ENCODE peak calls at places on chromosomes 6 and 20, in eight cellular contexts. One of them, this sample, is unnamed.

GRCh38 chr6:31882344-31882743 is 3.5 kb upstream of the SLC44A4 start:
- DNase-seq in ACHN: peak; percentile 54
- DNase-seq in activated T-cell treated with anti-CD3 and anti-CD28 coated beads, Interleukin-2, amount 50 U/mL, for 48 hours: no peak
- DNase-seq in activated naive CD4-positive, alpha-beta T cell: no peak
- DNase-seq in NCI-H1048: no peak
- DNase-seq in stimulated activated CD4-positive, alpha-beta T cell treated with anti-CD3 and anti-CD28 coated beads, Interleukin-15, amount 100 ng/mL, for 24 hours: no peak
- DNase-seq in HS-5: no peak
- DNase-seq in mucosa of gallbladder: no peak
- DNase-seq in this sample: no peak

GRCh38 chr6:28947067-28947765 is 23.4 kb upstream of the TRIM27 start:
- DNase-seq in stimulated activated CD4-positive, alpha-beta T cell treated with anti-CD3 and anti-CD28 coated beads, Interleukin-15, amount 100 ng/mL, for 24 hours: no peak
- DNase-seq in HS-5: no peak
- DNase-seq in activated T-cell treated with anti-CD3 and anti-CD28 coated beads, Interleukin-2, amount 50 U/mL, for 48 hours: no peak
- DNase-seq in mucosa of gallbladder: no peak
- DNase-seq in ACHN: no peak
- DNase-seq in NCI-H1048: no peak
- DNase-seq in activated naive CD4-positive, alpha-beta T cell: no peak
- DNase-seq in this sample: no peak

GRCh38 chr20:58585753-58586540 is 65.1 kb upstream of the STX16 start:
- DNase-seq in activated T-cell treated with anti-CD3 and anti-CD28 coated beads, Interleukin-2, amount 50 U/mL, for 48 hours: no peak
- DNase-seq in activated naive CD4-positive, alpha-beta T cell: no peak
- DNase-seq in stimulated activated CD4-positive, alpha-beta T cell treated with anti-CD3 and anti-CD28 coated beads, Interleukin-15, amount 100 ng/mL, for 24 hours: no peak
- DNase-seq in NCI-H1048: no peak
- DNase-seq in HS-5: no peak
- DNase-seq in ACHN: no peak
- DNase-seq in mucosa of gallbladder: no peak
- DNase-seq in this sample: no peak

GRCh38 chr20:49888341-49889244 is 26.7 kb downstream of the SPATA2 start:
- DNase-seq in HS-5: peak; percentile 73
- DNase-seq in mucosa of gallbladder: peak; percentile 57
- DNase-seq in activated naive CD4-positive, alpha-beta T cell: peak; percentile 12
- DNase-seq in stimulated activated CD4-positive, alpha-beta T cell treated with anti-CD3 and anti-CD28 coated beads, Interleukin-15, amount 100 ng/mL, for 24 hours: peak; percentile 61
- DNase-seq in ACHN: peak; percentile 85
- DNase-seq in activated T-cell treated with anti-CD3 and anti-CD28 coated beads, Interleukin-2, amount 50 U/mL, for 48 hours: peak; percentile 74
- DNase-seq in NCI-H1048: peak; percentile 1
- DNase-seq in this sample: peak; percentile 29

GRCh38 chr6:47034919-47035318 is 7.2 kb downstream of the ADGRF1 start:
- DNase-seq in activated naive CD4-positive, alpha-beta T cell: no peak
- DNase-seq in activated T-cell treated with anti-CD3 and anti-CD28 coated beads, Interleukin-2, amount 50 U/mL, for 48 hours: no peak
- DNase-seq in HS-5: peak; percentile 30
- DNase-seq in ACHN: peak; percentile 90
- DNase-seq in stimulated activated CD4-positive, alpha-beta T cell treated with anti-CD3 and anti-CD28 coated beads, Interleukin-15, amount 100 ng/mL, for 24 hours: no peak
- DNase-seq in NCI-H1048: peak; percentile 81
- DNase-seq in mucosa of gallbladder: no peak
- DNase-seq in this sample: no peak

GRCh38 chr20:46710149-46710913 is 882 bp downstream of the SLC2A10 start:
- DNase-seq in HS-5: no peak
- DNase-seq in NCI-H1048: no peak
- DNase-seq in activated T-cell treated with anti-CD3 and anti-CD28 coated beads, Interleukin-2, amount 50 U/mL, for 48 hours: no peak
- DNase-seq in activated naive CD4-positive, alpha-beta T cell: no peak
- DNase-seq in stimulated activated CD4-positive, alpha-beta T cell treated with anti-CD3 and anti-CD28 coated beads, Interleukin-15, amount 100 ng/mL, for 24 hours: no peak
- DNase-seq in ACHN: no peak
- DNase-seq in mucosa of gallbladder: no peak
- DNase-seq in this sample: no peak

GRCh38 chr6:89145461-89145961 is 344 bp upstream of the PM20D2 start:
- DNase-seq in HS-5: no peak
- DNase-seq in activated T-cell treated with anti-CD3 and anti-CD28 coated beads, Interleukin-2, amount 50 U/mL, for 48 hours: no peak
- DNase-seq in stimulated activated CD4-positive, alpha-beta T cell treated with anti-CD3 and anti-CD28 coated beads, Interleukin-15, amount 100 ng/mL, for 24 hours: peak; percentile 49
- DNase-seq in NCI-H1048: no peak
- DNase-seq in ACHN: peak; percentile 38
- DNase-seq in activated naive CD4-positive, alpha-beta T cell: no peak
- DNase-seq in mucosa of gallbladder: no peak
- DNase-seq in this sample: no peak

GRCh38 chr6:33947916-33948594 is 144.3 kb upstream of the MLN start:
- DNase-seq in activated T-cell treated with anti-CD3 and anti-CD28 coated beads, Interleukin-2, amount 50 U/mL, for 48 hours: no peak
- DNase-seq in stimulated activated CD4-positive, alpha-beta T cell treated with anti-CD3 and anti-CD28 coated beads, Interleukin-15, amount 100 ng/mL, for 24 hours: no peak
- DNase-seq in NCI-H1048: no peak
- DNase-seq in mucosa of gallbladder: no peak
- DNase-seq in activated naive CD4-positive, alpha-beta T cell: no peak
- DNase-seq in ACHN: no peak
- DNase-seq in HS-5: no peak
- DNase-seq in this sample: no peak

GRCh38 chr6:132961122-132961521 is 146.8 kb downstream of the RPS12 start:
- DNase-seq in mucosa of gallbladder: no peak
- DNase-seq in NCI-H1048: no peak
- DNase-seq in activated naive CD4-positive, alpha-beta T cell: no peak
- DNase-seq in activated T-cell treated with anti-CD3 and anti-CD28 coated beads, Interleukin-2, amount 50 U/mL, for 48 hours: no peak
- DNase-seq in ACHN: no peak
- DNase-seq in stimulated activated CD4-positive, alpha-beta T cell treated with anti-CD3 and anti-CD28 coated beads, Interleukin-15, amount 100 ng/mL, for 24 hours: no peak
- DNase-seq in HS-5: peak; percentile 53
- DNase-seq in this sample: no peak

GRCh38 chr6:2524090-2524489 is 226.6 kb downstream of the MYLK4 start:
- DNase-seq in mucosa of gallbladder: no peak
- DNase-seq in activated T-cell treated with anti-CD3 and anti-CD28 coated beads, Interleukin-2, amount 50 U/mL, for 48 hours: peak; percentile 26
- DNase-seq in HS-5: no peak
- DNase-seq in stimulated activated CD4-positive, alpha-beta T cell treated with anti-CD3 and anti-CD28 coated beads, Interleukin-15, amount 100 ng/mL, for 24 hours: peak; percentile 15
- DNase-seq in activated naive CD4-positive, alpha-beta T cell: no peak
- DNase-seq in NCI-H1048: no peak
- DNase-seq in ACHN: peak; percentile 8
- DNase-seq in this sample: no peak

GRCh38 chr6:41687501-41688175 is 47.8 kb downstream of the TFEB start:
- DNase-seq in activated naive CD4-positive, alpha-beta T cell: no peak
- DNase-seq in NCI-H1048: no peak
- DNase-seq in activated T-cell treated with anti-CD3 and anti-CD28 coated beads, Interleukin-2, amount 50 U/mL, for 48 hours: no peak
- DNase-seq in HS-5: no peak
- DNase-seq in stimulated activated CD4-positive, alpha-beta T cell treated with anti-CD3 and anti-CD28 coated beads, Interleukin-15, amount 100 ng/mL, for 24 hours: no peak
- DNase-seq in ACHN: no peak
- DNase-seq in mucosa of gallbladder: peak; percentile 66
- DNase-seq in this sample: no peak

GRCh38 chr6:138403324-138403800 is 661 bp upstream of the HEBP2 start:
- DNase-seq in NCI-H1048: no peak
- DNase-seq in activated naive CD4-positive, alpha-beta T cell: peak; percentile 4
- DNase-seq in ACHN: peak; percentile 16
- DNase-seq in activated T-cell treated with anti-CD3 and anti-CD28 coated beads, Interleukin-2, amount 50 U/mL, for 48 hours: no peak
- DNase-seq in HS-5: no peak
- DNase-seq in stimulated activated CD4-positive, alpha-beta T cell treated with anti-CD3 and anti-CD28 coated beads, Interleukin-15, amount 100 ng/mL, for 24 hours: peak; percentile 45
- DNase-seq in mucosa of gallbladder: peak; percentile 25
- DNase-seq in this sample: peak; percentile 54

GRCh38 chr20:58457083-58457680 is 58.0 kb downstream of the APCDD1L start:
- DNase-seq in activated T-cell treated with anti-CD3 and anti-CD28 coated beads, Interleukin-2, amount 50 U/mL, for 48 hours: no peak
- DNase-seq in HS-5: peak; percentile 66
- DNase-seq in ACHN: no peak
- DNase-seq in stimulated activated CD4-positive, alpha-beta T cell treated with anti-CD3 and anti-CD28 coated beads, Interleukin-15, amount 100 ng/mL, for 24 hours: no peak
- DNase-seq in NCI-H1048: no peak
- DNase-seq in activated naive CD4-positive, alpha-beta T cell: no peak
- DNase-seq in mucosa of gallbladder: no peak
- DNase-seq in this sample: no peak

GRCh38 chr6:3915076-3915791 is 66.1 kb downstream of the FAM50B start:
- DNase-seq in HS-5: no peak
- DNase-seq in stimulated activated CD4-positive, alpha-beta T cell treated with anti-CD3 and anti-CD28 coated beads, Interleukin-15, amount 100 ng/mL, for 24 hours: peak; percentile 35
- DNase-seq in NCI-H1048: no peak
- DNase-seq in mucosa of gallbladder: no peak
- DNase-seq in activated naive CD4-positive, alpha-beta T cell: no peak
- DNase-seq in ACHN: no peak
- DNase-seq in activated T-cell treated with anti-CD3 and anti-CD28 coated beads, Interleukin-2, amount 50 U/mL, for 48 hours: peak; percentile 38
- DNase-seq in this sample: no peak

GRCh38 chr20:24693466-24694156 is 224.2 kb downstream of the SYNDIG1 start:
- DNase-seq in activated T-cell treated with anti-CD3 and anti-CD28 coated beads, Interleukin-2, amount 50 U/mL, for 48 hours: no peak
- DNase-seq in NCI-H1048: no peak
- DNase-seq in stimulated activated CD4-positive, alpha-beta T cell treated with anti-CD3 and anti-CD28 coated beads, Interleukin-15, amount 100 ng/mL, for 24 hours: no peak
- DNase-seq in ACHN: no peak
- DNase-seq in HS-5: no peak
- DNase-seq in mucosa of gallbladder: peak; percentile 7
- DNase-seq in activated naive CD4-positive, alpha-beta T cell: no peak
- DNase-seq in this sample: no peak

GRCh38 chr20:43798591-43799149 is 71.9 kb upstream of the GTSF1L start:
- DNase-seq in mucosa of gallbladder: no peak
- DNase-seq in ACHN: no peak
- DNase-seq in HS-5: no peak
- DNase-seq in activated naive CD4-positive, alpha-beta T cell: no peak
- DNase-seq in stimulated activated CD4-positive, alpha-beta T cell treated with anti-CD3 and anti-CD28 coated beads, Interleukin-15, amount 100 ng/mL, for 24 hours: no peak
- DNase-seq in NCI-H1048: no peak
- DNase-seq in activated T-cell treated with anti-CD3 and anti-CD28 coated beads, Interleukin-2, amount 50 U/mL, for 48 hours: no peak
- DNase-seq in this sample: no peak